ENCODE peak calls at places on chromosome 21, in five cellular contexts. Y, Q, D, F and W are unnamed samples.

GRCh38 chr21:15222711-15223110 is 157.9 kb upstream of the NRIP1 start:
- DNase-seq in Y (no peak), Q (no peak), D (no peak), F (no peak), W (no peak)

GRCh38 chr21:45309541-45310381 is 22.1 kb upstream of the POFUT2 start:
- DNase-seq in Y (no peak), Q (no peak), D (no peak), F (no peak), W (no peak)

GRCh38 chr21:46112731-46113215 is 14.9 kb downstream of the COL6A2 start:
- DNase-seq in Y (peak), Q (no peak), D (no peak), F (no peak), W (no peak)

GRCh38 chr21:28738305-28738704 is 254.4 kb downstream of the LTN1 start:
- DNase-seq in Y (no peak), Q (no peak), D (no peak), F (no peak), W (no peak)

GRCh38 chr21:36422279-36423098 is 37.3 kb downstream of the CHAF1B start:
- DNase-seq in Y (peak), Q (no peak), D (peak), F (peak), W (peak)

GRCh38 chr21:45323487-45324380 is 36.0 kb upstream of the POFUT2 start:
- DNase-seq in Y (no peak), Q (no peak), D (no peak), F (no peak), W (no peak)

GRCh38 chr21:31530918-31531705 is 128.4 kb upstream of the SOD1 start:
- DNase-seq in Y (no peak), Q (no peak), D (no peak), F (no peak), W (no peak)

GRCh38 chr21:27269646-27270045 is 302.8 kb upstream of the ADAMTS5 start:
- DNase-seq in Y (no peak), Q (peak), D (no peak), F (peak), W (peak)

GRCh38 chr21:28016571-28016970 is 976.1 kb downstream of the LTN1 start:
- DNase-seq in Y (no peak), Q (no peak), D (no peak), F (no peak), W (no peak)

GRCh38 chr21:37746849-37747248 is 169.4 kb downstream of the KCNJ6 start:
- DNase-seq in Y (no peak), Q (no peak), D (no peak), F (no peak), W (no peak)

GRCh38 chr21:38945536-38946245 is 140.0 kb downstream of the ETS2 start:
- DNase-seq in Y (no peak), Q (no peak), D (no peak), F (no peak), W (peak)

GRCh38 chr21:38766987-38767722 is 38.6 kb upstream of the ETS2 start:
- DNase-seq in Y (no peak), Q (no peak), D (no peak), F (no peak), W (no peak)

GRCh38 chr21:33314096-33314495 is 10.7 kb upstream of the IFNAR1 start:
- DNase-seq in Y (no peak), Q (no peak), D (no peak), F (no peak), W (peak)

GRCh38 chr21:18244721-18245486 is at the start of gene CHODL:
- DNase-seq in Y (peak), Q (no peak), D (no peak), F (no peak), W (no peak)

GRCh38 chr21:15028186-15028585 is 36.6 kb downstream of the NRIP1 start:
- DNase-seq in Y (no peak), Q (no peak), D (no peak), F (no peak), W (no peak)

GRCh38 chr21:38351961-38352521 is 95.2 kb downstream of the KCNJ15 start:
- DNase-seq in Y (no peak), Q (peak), D (peak), F (peak), W (peak)

GRCh38 chr21:36811762-36812161 is 112.8 kb downstream of the SIM2 start:
- DNase-seq in Y (no peak), Q (no peak), D (no peak), F (no peak), W (no peak)

GRCh38 chr21:40846566-40847411 is at the start of gene DSCAM:
- DNase-seq in Y (peak), Q (no peak), D (no peak), F (no peak), W (no peak)

GRCh38 chr21:33847586-33848251 is 67.9 kb downstream of the ATP5PO start:
- DNase-seq in Y (no peak), Q (no peak), D (no peak), F (no peak), W (no peak)

GRCh38 chr21:41665766-41666595 is 100.9 kb downstream of the RIPK4 start:
- DNase-seq in Y (no peak), Q (no peak), D (no peak), F (no peak), W (no peak)

GRCh38 chr21:36134820-36135390 is at the start of gene CBR3:
- DNase-seq in Y (peak), Q (no peak), D (peak), F (peak), W (peak)

GRCh38 chr21:46054447-46054846 is 43.5 kb upstream of the COL6A2 start:
- DNase-seq in Y (peak), Q (no peak), D (no peak), F (peak), W (no peak)

GRCh38 chr21:41511858-41512257 is 3.9 kb upstream of the TMPRSS2 start:
- DNase-seq in Y (no peak), Q (no peak), D (no peak), F (no peak), W (no peak)

GRCh38 chr21:41830764-41831452 is 48.2 kb downstream of the PRDM15 start:
- DNase-seq in Y (no peak), Q (no peak), D (no peak), F (no peak), W (no peak)

GRCh38 chr21:35882791-35883240 is 177.5 kb downstream of the SETD4 start:
- DNase-seq in Y (no peak), Q (no peak), D (no peak), F (peak), W (peak)

GRCh38 chr21:44869860-44870747 is 3.4 kb downstream of the PTTG1IP start:
- DNase-seq in Y (no peak), Q (peak), D (peak), F (peak), W (peak)

GRCh38 chr21:40689816-40690215 is 157.1 kb downstream of the DSCAM start:
- DNase-seq in Y (no peak), Q (no peak), D (no peak), F (no peak), W (no peak)

GRCh38 chr21:27534211-27534610 is 567.3 kb upstream of the ADAMTS5 start:
- DNase-seq in Y (no peak), Q (no peak), D (no peak), F (no peak), W (no peak)

GRCh38 chr21:40179167-40179566 is 311.9 kb downstream of the PCP4 start:
- DNase-seq in Y (no peak), Q (no peak), D (no peak), F (no peak), W (no peak)

GRCh38 chr21:45416619-45417018 is 11.7 kb downstream of the COL18A1 start:
- DNase-seq in Y (no peak), Q (no peak), D (no peak), F (no peak), W (no peak)

GRCh38 chr21:38413958-38414506 is 84.2 kb downstream of the ERG start:
- DNase-seq in Y (no peak), Q (no peak), D (no peak), F (no peak), W (no peak)